ENCODE peak calls at places on chromosome 1, in seven cellular contexts. One of them, this sample, is unnamed.

GRCh38 chr1:186474208-186474607 is 13.3 kb upstream of the PDC start:
- DNase-seq in skeletal muscle cell: peak
- DNase-seq in GDM1: no peak
- DNase-seq in fibroblast of lung: peak
- DNase-seq in NCI-H2081: no peak
- DNase-seq in neural progenitor cell: peak
- DNase-seq in mucosa of descending colon: no peak
- DNase-seq in this sample: no peak

GRCh38 chr1:208150810-208151458 is 93.2 kb downstream of the PLXNA2 start:
- DNase-seq in skeletal muscle cell: no peak
- DNase-seq in GDM1: no peak
- DNase-seq in fibroblast of lung: no peak
- DNase-seq in NCI-H2081: no peak
- DNase-seq in neural progenitor cell: peak
- DNase-seq in mucosa of descending colon: no peak
- DNase-seq in this sample: no peak

GRCh38 chr1:220577926-220578325 is 50.0 kb downstream of the MARK1 start:
- DNase-seq in skeletal muscle cell: no peak
- DNase-seq in GDM1: no peak
- DNase-seq in fibroblast of lung: no peak
- DNase-seq in NCI-H2081: no peak
- DNase-seq in neural progenitor cell: no peak
- DNase-seq in mucosa of descending colon: no peak
- DNase-seq in this sample: no peak

GRCh38 chr1:66168467-66168887 is 365.5 kb upstream of the SGIP1 start:
- DNase-seq in skeletal muscle cell: no peak
- DNase-seq in GDM1: no peak
- DNase-seq in fibroblast of lung: peak
- DNase-seq in NCI-H2081: no peak
- DNase-seq in neural progenitor cell: no peak
- DNase-seq in mucosa of descending colon: no peak
- DNase-seq in this sample: no peak

GRCh38 chr1:118821801-118822200 is 166.3 kb downstream of the TBX15 start:
- DNase-seq in skeletal muscle cell: peak
- DNase-seq in GDM1: no peak
- DNase-seq in fibroblast of lung: no peak
- DNase-seq in NCI-H2081: no peak
- DNase-seq in neural progenitor cell: no peak
- DNase-seq in mucosa of descending colon: no peak
- DNase-seq in this sample: no peak

GRCh38 chr1:117367769-117368059 is 465 bp downstream of the MAN1A2 start:
- DNase-seq in skeletal muscle cell: no peak
- DNase-seq in GDM1: no peak
- DNase-seq in fibroblast of lung: no peak
- DNase-seq in NCI-H2081: no peak
- DNase-seq in neural progenitor cell: peak
- DNase-seq in mucosa of descending colon: no peak
- DNase-seq in this sample: no peak

GRCh38 chr1:47675721-47676120 is 237.9 kb downstream of the FOXD2 start:
- DNase-seq in skeletal muscle cell: no peak
- DNase-seq in GDM1: no peak
- DNase-seq in fibroblast of lung: no peak
- DNase-seq in NCI-H2081: no peak
- DNase-seq in neural progenitor cell: no peak
- DNase-seq in mucosa of descending colon: no peak
- DNase-seq in this sample: no peak

GRCh38 chr1:2504224-2504948 is 22.0 kb downstream of the PANK4 start:
- DNase-seq in skeletal muscle cell: no peak
- DNase-seq in GDM1: no peak
- DNase-seq in fibroblast of lung: peak
- DNase-seq in NCI-H2081: no peak
- DNase-seq in neural progenitor cell: no peak
- DNase-seq in mucosa of descending colon: no peak
- DNase-seq in this sample: no peak

GRCh38 chr1:94806451-94806861 is 13.7 kb upstream of the SLC44A3 start:
- DNase-seq in skeletal muscle cell: no peak
- DNase-seq in GDM1: no peak
- DNase-seq in fibroblast of lung: peak
- DNase-seq in NCI-H2081: no peak
- DNase-seq in neural progenitor cell: no peak
- DNase-seq in mucosa of descending colon: no peak
- DNase-seq in this sample: no peak

GRCh38 chr1:32179193-32179442 is 357 bp upstream of the TXLNA start:
- DNase-seq in skeletal muscle cell: no peak
- DNase-seq in GDM1: no peak
- DNase-seq in fibroblast of lung: no peak
- DNase-seq in NCI-H2081: peak
- DNase-seq in neural progenitor cell: no peak
- DNase-seq in mucosa of descending colon: no peak
- DNase-seq in this sample: no peak

GRCh38 chr1:1219341-1219740 is 5.4 kb upstream of the TNFRSF4 start:
- DNase-seq in skeletal muscle cell: no peak
- DNase-seq in GDM1: no peak
- DNase-seq in fibroblast of lung: no peak
- DNase-seq in NCI-H2081: no peak
- DNase-seq in neural progenitor cell: no peak
- DNase-seq in mucosa of descending colon: no peak
- DNase-seq in this sample: no peak

This sample was measured in thyroid gland.